ENCODE peak calls at places on chromosomes 3 and 15, in six cellular contexts. D is IMR-90, Y is mesenchymal stem cell, B is H9, S is H1, I is neuronal stem cell. V is an unnamed sample.

GRCh38 chr3:138114431-138114918 is 933 bp downstream of the DZIP1L start:
- DNase-seq in D (peak; percentile 43), Y (peak; percentile 58), B (peak; percentile 47), S (no peak), I (no peak), V (peak; percentile 90)

GRCh38 chr3:69179740-69180372 is 57.5 kb upstream of the LMOD3 start:
- DNase-seq in D (no peak), Y (no peak), B (no peak), S (no peak), I (no peak), V (no peak)

GRCh38 chr3:17515445-17516227 is 226.8 kb downstream of the TBC1D5 start:
- DNase-seq in D (peak; percentile 62), Y (peak; percentile 39), B (no peak), S (no peak), I (no peak), V (no peak)

GRCh38 chr15:31200735-31201151 is 99.2 kb upstream of the TRPM1 start:
- DNase-seq in D (peak; percentile 39), Y (peak; percentile 51), B (peak; percentile 86), S (no peak), I (peak; percentile 23), V (peak; percentile 83)

GRCh38 chr3:13886593-13887129 is 6.8 kb upstream of the WNT7A start:
- DNase-seq in D (no peak), Y (no peak), B (no peak), S (no peak), I (no peak), V (no peak)

GRCh38 chr3:11592460-11593298 is 51.0 kb downstream of the VGLL4 start:
- DNase-seq in D (peak; percentile 68), Y (peak; percentile 67), B (no peak), S (no peak), I (no peak), V (no peak)

GRCh38 chr3:142888099-142888483 is 792 bp downstream of the PCOLCE2 start:
- DNase-seq in D (no peak), Y (peak; percentile 13), B (peak; percentile 66), S (no peak), I (peak; percentile 51), V (peak; percentile 88)

GRCh38 chr3:11455977-11456376 is 183.8 kb downstream of the ATG7 start:
- DNase-seq in D (peak; percentile 94), Y (peak; percentile 95), B (no peak), S (no peak), I (no peak), V (no peak)

GRCh38 chr15:40289140-40289775 is 6.4 kb upstream of the ANKRD63 start:
- DNase-seq in D (no peak), Y (no peak), B (no peak), S (no peak), I (no peak), V (no peak)

GRCh38 chr15:88900309-88900981 is 5.1 kb upstream of the HAPLN3 start:
- DNase-seq in D (peak; percentile 58), Y (peak; percentile 81), B (no peak), S (no peak), I (no peak), V (peak; percentile 48)

GRCh38 chr3:197137741-197138140 is 108.1 kb upstream of the MELTF start:
- DNase-seq in D (no peak), Y (no peak), B (no peak), S (no peak), I (no peak), V (no peak)

GRCh38 chr3:71536376-71536965 is 47.1 kb downstream of the FOXP1 start:
- DNase-seq in D (peak; percentile 86), Y (peak; percentile 90), B (no peak), S (no peak), I (no peak), V (no peak)

GRCh38 chr3:131431754-131432153 is 50.2 kb downstream of the NUDT16 start:
- DNase-seq in D (no peak), Y (no peak), B (no peak), S (no peak), I (no peak), V (no peak)

GRCh38 chr15:70741107-70741511 is 22.2 kb downstream of the UACA start:
- DNase-seq in D (peak; percentile 90), Y (peak; percentile 88), B (no peak), S (no peak), I (no peak), V (no peak)

GRCh38 chr3:69532828-69533219 is 146.9 kb upstream of the FRMD4B start:
- DNase-seq in D (no peak), Y (no peak), B (no peak), S (no peak), I (no peak), V (no peak)

DNA sequence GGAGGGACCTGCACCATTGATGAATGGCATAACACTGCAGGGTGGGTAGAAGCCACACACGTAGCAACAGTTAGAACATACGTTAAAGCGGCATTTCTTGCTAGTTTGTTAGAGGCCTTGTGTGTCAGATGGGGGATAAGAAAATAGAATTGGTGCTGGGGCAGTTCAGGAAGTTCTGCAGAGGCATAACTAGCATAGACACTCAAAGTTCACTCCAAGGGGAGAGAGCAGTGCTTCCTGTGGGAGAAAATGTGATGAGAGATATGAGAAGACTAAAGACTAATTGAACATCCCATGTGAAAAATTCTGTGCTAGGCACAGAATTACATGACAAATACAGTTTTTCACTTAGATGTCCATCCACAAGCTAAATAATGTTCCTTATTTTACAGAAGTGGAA is 327.1 kb downstream of the ZNF621 start:
- DNase-seq in D (no peak), Y (no peak), B (no peak), S (no peak), I (no peak), V (no peak)
- H3K4me1 ChIP-seq in D (no peaks in the 10 kb centered on the region), Y (peaks cover 5% of the 10 kb centered on the region), B (peaks cover 9% of the 10 kb centered on the region), S (no peaks in the 10 kb centered on the region), I (peaks cover 8% of the 10 kb centered on the region), V (peaks cover 3% of the 10 kb centered on the region)

GRCh38 chr3:176931991-176932390 is 265.3 kb downstream of the TBL1XR1 start:
- DNase-seq in D (no peak), Y (no peak), B (no peak), S (no peak), I (no peak), V (no peak)
- H2BK15ac ChIP-seq in D (no peak overlapping the region), Y (no peak overlapping the region), B (no peak overlapping the region), S (no peak overlapping the region), I (no peak overlapping the region), V (no peak overlapping the region)

DNA sequence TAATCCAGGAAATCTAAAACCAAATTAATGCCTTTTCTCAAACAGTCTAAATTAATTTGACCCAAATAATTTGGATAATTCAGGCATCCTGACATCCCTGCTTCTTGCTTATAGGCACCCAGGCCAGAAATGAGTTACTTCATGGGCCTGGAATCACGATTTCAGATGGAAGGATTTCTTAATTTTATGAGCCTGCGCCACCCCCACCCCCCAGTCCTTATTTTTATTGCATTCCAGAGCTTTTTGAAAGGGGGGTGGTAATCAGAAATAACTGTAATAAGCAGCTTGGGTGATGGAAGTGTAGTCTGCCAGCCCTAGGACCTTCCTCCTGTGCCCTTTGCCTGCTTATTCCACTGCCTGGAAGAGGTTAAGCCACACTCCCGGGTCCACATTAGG is 1.3 kb downstream of the AP2M1 start:
- DNase-seq in D (no peak), Y (no peak), B (no peak), S (no peak), I (no peak), V (no peak)
- H3K27ac ChIP-seq in D (peak overlapping the region; percentile 96), Y (peak overlapping the region; percentile 92), B (peak overlapping the region; percentile 72), S (peak overlapping the region; percentile 87), I (peak overlapping the region; percentile 88), V (peak overlapping the region; percentile 98)

GRCh38 chr3:139310474-139310933 is 33.3 kb upstream of the MRPS22 start:
- DNase-seq in D (peak; percentile 92), Y (peak; percentile 94), B (no peak), S (no peak), I (no peak), V (no peak)
- H3K4me1 ChIP-seq in D (peaks cover 31% of the 10 kb centered on the region), Y (peaks cover 43% of the 10 kb centered on the region), B (no peaks in the 10 kb centered on the region), S (peaks cover 6% of the 10 kb centered on the region), I (peaks cover 11% of the 10 kb centered on the region), V (peaks cover 1% of the 10 kb centered on the region)

GRCh38 chr3:40477671-40478070 is 749 bp downstream of the ZNF619 start:
- DNase-seq in D (no peak), Y (peak; percentile 16), B (no peak), S (no peak), I (no peak), V (no peak)
- H2BK15ac ChIP-seq in D (no peak overlapping the region), Y (no peak overlapping the region), B (no peak overlapping the region), S (no peak overlapping the region), I (no peak overlapping the region), V (no peak overlapping the region)